ENCODE peak calls at places on chromosome 18, in six cellular contexts. One of them, this sample, is unnamed.

GRCh38 chr18:77133051-77133919 is 702 bp upstream of the MBP start:
- DNase-seq in H54: no peak
- DNase-seq in cardiac fibroblast: no peak
- DNase-seq in choroid plexus epithelial cell: no peak
- DNase-seq in cardiac septum: no peak
- DNase-seq in ureter: no peak
- DNase-seq in this sample: peak; percentile 77

GRCh38 chr18:58611471-58612131 is 17.3 kb downstream of the ALPK2 start:
- DNase-seq in H54: no peak
- DNase-seq in cardiac fibroblast: no peak
- DNase-seq in choroid plexus epithelial cell: peak; percentile 57
- DNase-seq in cardiac septum: no peak
- DNase-seq in ureter: no peak
- DNase-seq in this sample: no peak

GRCh38 chr18:23776306-23776705 is 87.1 kb downstream of the LAMA3 start:
- DNase-seq in H54: no peak
- DNase-seq in cardiac fibroblast: no peak
- DNase-seq in choroid plexus epithelial cell: peak; percentile 14
- DNase-seq in cardiac septum: no peak
- DNase-seq in ureter: no peak
- DNase-seq in this sample: no peak

GRCh38 chr18:21735452-21736015 is 5.1 kb upstream of the MIB1 start:
- DNase-seq in H54: no peak
- DNase-seq in cardiac fibroblast: peak; percentile 68
- DNase-seq in choroid plexus epithelial cell: peak; percentile 75
- DNase-seq in cardiac septum: no peak
- DNase-seq in ureter: no peak
- DNase-seq in this sample: no peak

GRCh38 chr18:48739266-48740067 is 200.6 kb downstream of the CTIF start:
- DNase-seq in H54: no peak
- DNase-seq in cardiac fibroblast: no peak
- DNase-seq in choroid plexus epithelial cell: no peak
- DNase-seq in cardiac septum: no peak
- DNase-seq in ureter: no peak
- DNase-seq in this sample: no peak

GRCh38 chr18:54020346-54020745 is 204.1 kb downstream of the MBD2 start:
- DNase-seq in H54: no peak
- DNase-seq in cardiac fibroblast: peak; percentile 50
- DNase-seq in choroid plexus epithelial cell: peak; percentile 49
- DNase-seq in cardiac septum: no peak
- DNase-seq in ureter: no peak
- DNase-seq in this sample: no peak

GRCh38 chr18:1663879-1664705 is 759.4 kb downstream of the ADCYAP1 start:
- DNase-seq in H54: peak; percentile 1
- DNase-seq in cardiac fibroblast: peak; percentile 27
- DNase-seq in choroid plexus epithelial cell: peak; percentile 10
- DNase-seq in cardiac septum: no peak
- DNase-seq in ureter: peak; percentile 43
- DNase-seq in this sample: no peak

GRCh38 chr18:39647627-39648502 is 2082.3 kb upstream of the CELF4 start:
- DNase-seq in H54: no peak
- DNase-seq in cardiac fibroblast: peak; percentile 84
- DNase-seq in choroid plexus epithelial cell: peak; percentile 94
- DNase-seq in cardiac septum: no peak
- DNase-seq in ureter: no peak
- DNase-seq in this sample: no peak

GRCh38 chr18:80245781-80246655 is 1.3 kb downstream of the PARD6G start:
- DNase-seq in H54: no peak
- DNase-seq in cardiac fibroblast: no peak
- DNase-seq in choroid plexus epithelial cell: no peak
- DNase-seq in cardiac septum: no peak
- DNase-seq in ureter: peak; percentile 63
- DNase-seq in this sample: peak; percentile 69

GRCh38 chr18:13005289-13005688 is 14.1 kb downstream of the CEP192 start:
- DNase-seq in H54: no peak
- DNase-seq in cardiac fibroblast: no peak
- DNase-seq in choroid plexus epithelial cell: no peak
- DNase-seq in cardiac septum: no peak
- DNase-seq in ureter: no peak
- DNase-seq in this sample: no peak

GRCh38 chr18:11951390-11951851 is 29.9 kb upstream of the IMPA2 start:
- DNase-seq in H54: no peak
- DNase-seq in cardiac fibroblast: no peak
- DNase-seq in choroid plexus epithelial cell: peak; percentile 25
- DNase-seq in cardiac septum: peak; percentile 49
- DNase-seq in ureter: no peak
- DNase-seq in this sample: no peak

GRCh38 chr18:69455120-69455519 is 54.4 kb downstream of the DOK6 start:
- DNase-seq in H54: no peak
- DNase-seq in cardiac fibroblast: no peak
- DNase-seq in choroid plexus epithelial cell: peak; percentile 23
- DNase-seq in cardiac septum: no peak
- DNase-seq in ureter: no peak
- DNase-seq in this sample: no peak

GRCh38 chr18:22179174-22179573 is 9.8 kb downstream of the GATA6 start:
- DNase-seq in H54: no peak
- DNase-seq in cardiac fibroblast: peak; percentile 25
- DNase-seq in choroid plexus epithelial cell: peak; percentile 75
- DNase-seq in cardiac septum: no peak
- DNase-seq in ureter: no peak
- DNase-seq in this sample: no peak

GRCh38 chr18:4144201-4144600 is 310.9 kb downstream of the DLGAP1 start:
- DNase-seq in H54: no peak
- DNase-seq in cardiac fibroblast: no peak
- DNase-seq in choroid plexus epithelial cell: no peak
- DNase-seq in cardiac septum: no peak
- DNase-seq in ureter: no peak
- DNase-seq in this sample: no peak

GRCh38 chr18:29779096-29779495 is 1263.4 kb downstream of the DSC3 start:
- DNase-seq in H54: no peak
- DNase-seq in cardiac fibroblast: peak; percentile 42
- DNase-seq in choroid plexus epithelial cell: no peak
- DNase-seq in cardiac septum: no peak
- DNase-seq in ureter: no peak
- DNase-seq in this sample: no peak

This sample was measured in coronary artery.